ENCODE peak calls at places on chromosomes 13 and 19, in four cellular contexts. C is AG10803, D is A673, X is AG09309. M is an unnamed sample.

GRCh38 chr13:113298001-113298945 is 1.2 kb downstream of the LAMP1 start:
- DNase-seq in X (no peak), D (no peak), C (no peak), M (no peak)

GRCh38 chr13:49927755-49928154 is 8.4 kb downstream of the SPRYD7 start:
- DNase-seq in D (no peak), C (peak; percentile 93), X (peak; percentile 84), M (no peak)

GRCh38 chr13:30159446-30159839 is 147.9 kb downstream of the KATNAL1 start:
- DNase-seq in X (peak; percentile 54), D (no peak), C (peak; percentile 75), M (no peak)

GRCh38 chr19:38247734-38248268 is 8.4 kb downstream of the PPP1R14A start:
- DNase-seq in X (no peak), D (no peak), C (peak; percentile 53), M (no peak)

GRCh38 chr13:58884810-58885209 is 1253.3 kb downstream of the PCDH17 start:
- DNase-seq in C (no peak), D (peak; percentile 49), X (no peak), M (no peak)

GRCh38 chr13:50911051-50911690 is 1.6 kb downstream of the RNASEH2B start:
- DNase-seq in C (peak; percentile 12), X (no peak), D (peak; percentile 19), M (no peak)

GRCh38 chr13:98905199-98905598 is 72.7 kb downstream of the DOCK9 start:
- DNase-seq in C (no peak), D (no peak), X (no peak), M (no peak)

GRCh38 chr19:18363787-18364186 is 22.2 kb upstream of the GDF15 start:
- DNase-seq in C (no peak), X (no peak), D (no peak), M (no peak)

GRCh38 chr13:112968380-112968909 is 569 bp upstream of the MCF2L start:
- DNase-seq in D (no peak), X (no peak), C (no peak), M (no peak)

GRCh38 chr19:12867120-12868099 is 13.8 kb downstream of the DNASE2 start:
- DNase-seq in C (no peak), D (peak; percentile 87), X (no peak), M (no peak)

DNA sequence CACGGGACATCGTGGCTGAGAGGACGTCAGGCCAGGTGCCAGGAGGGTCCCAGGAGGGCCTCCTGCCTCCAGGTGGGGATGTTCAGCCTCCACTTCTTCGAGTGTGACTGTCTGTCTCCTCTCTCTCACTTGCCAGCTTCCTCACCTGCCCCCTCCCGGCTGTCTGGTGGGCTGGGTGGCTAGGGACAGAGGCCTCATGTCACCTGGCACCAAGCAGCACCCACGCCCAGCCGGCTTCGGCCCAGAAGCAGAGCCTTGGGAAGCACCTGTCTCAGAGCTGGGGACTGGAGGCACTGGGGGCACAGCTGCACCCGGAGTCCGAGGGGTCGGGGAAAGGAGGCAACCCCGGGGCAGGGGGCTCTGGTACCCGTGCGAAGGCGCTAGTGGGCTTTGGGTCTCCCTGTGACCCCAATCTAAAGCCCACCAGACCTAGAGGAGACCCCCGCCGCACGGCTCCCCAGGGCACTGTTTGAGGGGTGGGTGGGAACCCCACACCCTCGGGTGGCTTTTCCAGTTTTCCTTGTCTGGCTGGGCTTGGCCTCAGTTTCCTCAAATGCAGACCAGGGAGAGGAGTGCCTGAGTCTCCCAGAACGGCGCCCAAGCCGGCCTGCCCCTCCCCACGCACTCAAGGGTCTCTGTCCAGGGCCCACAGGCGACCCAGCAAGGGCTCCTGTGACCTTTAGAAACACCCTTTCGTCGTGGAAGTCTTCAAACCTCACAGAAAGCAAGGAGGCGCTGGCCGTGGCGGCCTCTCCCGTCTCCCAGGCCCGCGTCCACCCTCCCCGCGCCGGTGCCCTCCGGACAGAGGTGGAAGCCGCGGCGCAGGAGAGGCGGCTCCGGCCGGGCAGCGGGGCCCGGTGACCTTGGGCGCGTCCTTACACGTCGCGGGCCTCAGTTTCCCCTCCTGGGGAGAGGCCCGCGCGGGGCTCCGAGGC is 656 bp upstream of the HCN2 start:
- DNase-seq in X (no peak), D (no peak), C (no peak), M (no peak)
- H3K4me3 ChIP-seq in X (no peak overlapping the region), D (peak overlapping the region; percentile 41), C (no peak overlapping the region), M (peak overlapping the region; percentile 13)

GRCh38 chr19:56543776-56544175 is 5.0 kb downstream of the ZFP28 start:
- DNase-seq in C (no peak), X (no peak), D (no peak), M (no peak)

DNA sequence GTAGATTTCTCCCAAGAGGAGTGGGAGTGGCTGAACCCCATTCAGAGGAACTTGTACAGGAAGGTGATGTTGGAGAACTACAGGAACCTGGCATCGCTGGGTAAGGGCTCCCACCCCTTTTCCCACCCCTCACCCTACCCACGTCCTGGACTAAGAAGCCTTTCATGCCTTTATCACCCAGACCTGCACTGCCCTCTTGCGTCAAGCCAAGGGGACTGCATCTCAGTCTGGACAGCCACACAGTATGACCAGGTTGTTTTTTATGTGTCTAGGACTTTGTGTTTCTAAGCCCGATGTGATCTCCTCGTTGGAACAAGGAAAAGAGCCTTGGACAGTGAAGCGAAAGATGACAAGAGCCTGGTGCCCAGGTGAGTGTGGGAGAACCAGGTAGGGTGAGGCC is 8.8 kb downstream of the ZFP28 start:
- DNase-seq in C (no peak), X (no peak), D (peak; percentile 4), M (no peak)
- TF ChIP-seq CTCF in C (no peak), X (peak; percentile 20), D (peak; percentile 48), M (no peak)

DNA sequence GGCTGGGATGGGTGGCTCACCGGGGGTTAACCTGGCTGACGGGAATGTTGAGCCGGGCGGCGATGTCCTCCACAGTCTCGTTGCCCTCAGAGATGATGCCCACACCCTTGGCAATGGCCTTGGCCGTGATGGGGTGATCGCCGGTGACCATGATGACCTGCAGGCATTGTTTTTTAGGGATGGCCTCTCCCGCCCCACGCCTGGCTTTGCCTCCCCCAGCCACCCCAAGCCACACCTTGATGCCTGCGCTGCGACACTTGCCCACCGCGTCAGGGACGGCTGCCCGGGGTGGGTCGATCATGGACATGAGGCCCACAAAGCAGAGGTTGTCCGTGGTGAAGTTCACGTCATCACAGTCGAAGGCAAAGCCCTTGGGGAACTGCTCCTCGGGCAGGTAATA is 16.1 kb downstream of the ATP1A3 start:
- DNase-seq in D (no peak), C (no peak), X (no peak), M (no peak)
- H3K4me3 ChIP-seq in D (no peak overlapping the region), C (no peak overlapping the region), X (no peak overlapping the region), M (no peak overlapping the region)

GRCh38 chr19:10852098-10852800 is 4.0 kb downstream of the C19orf38 start:
- DNase-seq in D (no peak), C (peak; percentile 76), X (peak; percentile 16), M (no peak)

GRCh38 chr19:10854350-10855089 is 6.3 kb downstream of the C19orf38 start:
- DNase-seq in C (no peak), D (no peak), X (no peak), M (no peak)

GRCh38 chr19:10852941-10853340 is 4.7 kb downstream of the C19orf38 start:
- DNase-seq in X (no peak), D (no peak), C (no peak), M (no peak)

GRCh38 chr19:10858204-10858828 is 10.1 kb downstream of the C19orf38 start:
- DNase-seq in X (no peak), D (peak; percentile 66), C (no peak), M (no peak)

GRCh38 chr19:10855879-10856522 is 7.8 kb downstream of the C19orf38 start:
- DNase-seq in X (no peak), C (no peak), D (peak; percentile 45), M (no peak)
- TF ChIP-seq CTCF in X (peak; percentile 53), C (peak; percentile 45), D (peak; percentile 62), M (peak; percentile 16)

GRCh38 chr13:36129539-36129938 is 1.6 kb downstream of the DCLK1 start:
- DNase-seq in D (no peak), C (no peak), X (no peak), M (no peak)
- H3K4me3 ChIP-seq in D (no peak overlapping the region), C (no peak overlapping the region), X (no peak overlapping the region), M (no peak overlapping the region)

DNA sequence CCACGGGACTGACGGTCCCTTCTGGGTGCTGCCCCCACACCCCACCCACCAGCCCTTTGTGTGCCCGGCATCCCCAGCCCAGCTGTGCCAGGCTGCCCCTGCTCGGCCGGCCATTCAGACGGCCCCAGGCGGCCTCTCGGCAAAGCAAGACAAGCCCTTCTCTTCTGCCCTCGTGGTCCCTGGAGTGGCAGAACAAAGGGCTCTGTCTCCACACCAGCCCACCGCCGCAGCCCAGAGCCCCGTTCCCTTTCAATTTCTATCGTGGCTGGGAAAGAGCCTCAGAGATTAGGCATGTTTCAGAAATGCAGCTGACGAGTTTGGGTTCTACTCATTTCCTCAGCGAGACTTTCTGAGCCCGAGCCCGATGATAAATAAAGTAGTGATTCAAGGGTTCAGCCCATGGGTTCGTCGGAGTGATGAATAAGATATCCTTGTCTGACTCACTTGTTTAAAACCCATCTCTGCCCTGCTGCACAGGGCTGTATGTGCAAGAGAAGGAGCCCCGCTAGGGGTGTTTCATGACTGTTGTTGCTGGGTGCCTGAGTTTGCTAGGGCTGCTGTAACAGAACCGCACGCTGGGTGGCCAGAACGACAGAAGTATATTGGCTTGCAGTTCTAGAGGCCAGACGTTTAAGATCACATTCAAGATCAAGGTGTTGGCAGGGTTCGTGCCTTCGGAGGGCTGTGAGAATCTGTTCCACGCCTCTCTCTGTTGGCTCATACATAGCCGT is 4.3 kb downstream of the MYO9B start:
- DNase-seq in C (peak; percentile 98), X (peak; percentile 98), D (peak; percentile 59), M (no peak)
- TF ChIP-seq CTCF in C (peak; percentile 82), X (peak; percentile 75), D (no peak), M (no peak)

M was measured in LNCaP clone FGC.